ENCODE peak calls at places on chromosomes 11 and 22, in seven cellular contexts. T is K562, I is HepG2, O is SK-N-SH, A is H1, L is GM12891, X is GM12878. W is an unnamed sample.

GRCh38 chr11:102172127-102172848 is 62.0 kb downstream of the YAP1 start:
- DNase-seq in T (no peak), I (no peak), O (no peak), A (no peak), L (no peak), X (no peak), W (no peak)

GRCh38 chr11:18144243-18144642 is 11.9 kb downstream of the MRGPRX3 start:
- DNase-seq in T (no peak), I (no peak), O (no peak), A (no peak), L (no peak), X (no peak), W (no peak)

GRCh38 chr11:73288873-73289707 is 17.0 kb downstream of the P2RY6 start:
- DNase-seq in T (peak), I (peak), O (peak), A (no peak), L (peak), X (peak), W (peak)

GRCh38 chr11:35812850-35813249 is 131.0 kb upstream of the LDLRAD3 start:
- DNase-seq in T (no peak), I (no peak), O (no peak), A (no peak), L (no peak), X (no peak), W (no peak)

GRCh38 chr11:31649567-31649966 is 140.0 kb downstream of the ELP4 start:
- DNase-seq in T (no peak), I (no peak), O (no peak), A (no peak), L (no peak), X (no peak), W (no peak)

GRCh38 chr11:22244986-22245592 is 52.2 kb downstream of the ANO5 start:
- DNase-seq in T (peak), I (peak), O (peak), A (peak), L (no peak), X (no peak), W (no peak)

GRCh38 chr11:65293909-65294381 is 20.7 kb upstream of the CDC42EP2 start:
- DNase-seq in T (no peak), I (no peak), O (no peak), A (no peak), L (no peak), X (no peak), W (no peak)

GRCh38 chr22:45230026-45230845 is 10.5 kb downstream of the KIAA0930 start:
- DNase-seq in T (no peak), I (no peak), O (no peak), A (no peak), L (no peak), X (no peak), W (no peak)

GRCh38 chr11:125284209-125284608 is 119.7 kb downstream of the PKNOX2 start:
- DNase-seq in T (no peak), I (no peak), O (no peak), A (no peak), L (no peak), X (no peak), W (no peak)

GRCh38 chr11:47158242-47158641 is 18.4 kb downstream of the ARFGAP2 start:
- DNase-seq in T (no peak), I (no peak), O (no peak), A (no peak), L (no peak), X (no peak), W (no peak)

DNA sequence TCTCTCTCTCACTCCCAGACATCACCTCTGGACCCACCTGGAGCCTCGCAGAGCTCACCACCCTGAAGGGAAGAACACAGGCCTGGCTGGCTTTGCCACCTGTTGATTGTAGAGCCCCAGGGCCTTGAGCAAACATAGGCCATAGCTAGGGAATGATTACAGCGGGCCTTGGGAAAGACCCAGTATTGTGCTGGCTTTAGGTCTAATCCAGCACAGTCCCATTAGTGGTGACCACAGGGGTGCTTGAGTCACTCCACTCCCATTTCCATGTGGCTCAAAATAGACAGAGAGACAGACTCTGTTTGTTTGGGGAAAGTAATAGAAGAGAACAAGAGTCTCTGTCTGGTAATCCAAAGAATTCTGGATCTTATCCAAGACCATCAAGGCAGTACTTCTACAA is 42.7 kb upstream of the FAM181B start:
- DNase-seq in T (no peak), I (peak), O (no peak), A (no peak), L (no peak), X (no peak), W (no peak)
- TF ChIP-seq TAF1 in T (no peak), I (no peak), O (no peak), A (no peak), L (no peak), X (no peak), W (no peak)

GRCh38 chr11:62505784-62506145 is 40.8 kb downstream of the AHNAK start:
- DNase-seq in T (no peak), I (no peak), O (no peak), A (no peak), L (no peak), X (no peak), W (no peak)

GRCh38 chr11:62506413-62506940 is 40.1 kb downstream of the AHNAK start:
- DNase-seq in T (no peak), I (no peak), O (no peak), A (no peak), L (no peak), X (no peak), W (no peak)

GRCh38 chr11:62507023-62507422 is 39.6 kb downstream of the AHNAK start:
- DNase-seq in T (no peak), I (no peak), O (no peak), A (no peak), L (no peak), X (no peak), W (no peak)

GRCh38 chr11:62504158-62504973 is 42.2 kb downstream of the AHNAK start:
- DNase-seq in T (no peak), I (no peak), O (no peak), A (no peak), L (no peak), X (no peak), W (no peak)

DNA sequence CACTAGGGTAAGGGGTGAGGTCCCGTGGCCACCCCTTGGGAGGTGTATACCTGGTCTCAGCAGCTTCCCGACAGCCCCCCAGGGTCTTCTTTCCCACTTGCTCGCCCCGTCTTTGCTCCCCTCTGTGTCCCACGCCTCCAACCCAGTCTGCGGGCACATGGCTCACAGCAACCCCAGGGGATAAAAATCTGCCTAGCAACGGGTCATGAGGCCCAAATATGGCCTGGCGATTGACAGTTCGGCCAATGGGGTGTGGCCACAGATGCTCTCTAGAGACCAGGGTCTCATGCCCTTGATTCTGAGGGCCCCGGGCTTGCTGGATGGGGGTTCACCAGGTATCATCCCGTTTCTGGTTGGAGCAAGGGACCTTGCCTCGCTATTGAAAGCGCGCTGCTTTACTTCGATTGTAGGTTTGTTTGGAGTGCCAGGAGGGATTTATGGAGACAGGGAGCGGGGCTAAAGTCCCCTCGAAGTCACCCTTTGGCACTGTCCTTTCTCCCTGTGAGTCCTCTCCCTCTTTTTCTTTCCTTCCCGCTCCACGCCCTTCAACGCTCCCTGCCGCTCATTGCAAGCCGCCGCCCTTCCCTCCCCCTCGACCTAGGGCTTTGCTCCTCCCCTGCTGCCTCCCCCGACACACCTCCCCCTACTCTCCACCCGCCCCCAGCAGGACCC is 41.4 kb downstream of the AHNAK start:
- DNase-seq in T (peak), I (no peak), O (no peak), A (no peak), L (no peak), X (no peak), W (no peak)
- TF ChIP-seq TAF1 in T (no peak), I (no peak), O (no peak), A (peak), L (no peak), X (no peak), W (no peak)

GRCh38 chr11:16034074-16034473 is 322.3 kb downstream of the SOX6 start:
- DNase-seq in T (no peak), I (no peak), O (no peak), A (no peak), L (no peak), X (no peak), W (no peak)
- TF ChIP-seq TAF1 in T (no peak), I (no peak), O (no peak), A (no peak), L (no peak), X (no peak), W (no peak)

DNA sequence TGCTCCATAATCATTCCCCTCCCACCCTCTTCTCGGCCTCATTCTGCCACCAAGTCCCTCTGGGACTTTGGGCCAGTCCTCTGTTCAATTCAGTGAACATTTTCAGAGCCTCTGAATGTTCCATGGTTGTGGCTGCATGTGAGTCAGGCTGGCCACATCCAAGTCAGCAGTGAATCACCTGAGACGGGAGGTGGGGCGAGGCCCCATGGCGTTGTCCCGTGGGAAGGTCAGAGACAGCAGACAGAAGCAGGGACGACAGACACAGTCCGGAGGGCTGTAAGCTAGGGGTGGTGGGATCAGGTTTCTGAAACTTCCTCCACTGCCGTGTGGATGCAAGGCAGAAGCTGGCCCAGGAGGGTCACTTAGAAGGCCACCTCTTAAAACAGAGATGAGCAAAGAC is 324.8 kb downstream of the MN1 start:
- DNase-seq in T (no peak), I (no peak), O (no peak), A (no peak), L (no peak), X (no peak), W (no peak)
- TF ChIP-seq TAF1 in T (no peak), I (no peak), O (no peak), A (no peak), L (no peak), X (no peak), W (no peak)

GRCh38 chr11:127052420-127052819 is 51.9 kb upstream of the KIRREL3 start:
- DNase-seq in T (no peak), I (no peak), O (no peak), A (no peak), L (no peak), X (no peak), W (no peak)
- TF ChIP-seq TAF1 in T (no peak), I (no peak), O (no peak), A (no peak), L (no peak), X (no peak), W (no peak)

GRCh38 chr22:28018461-28018927 is 99.4 kb upstream of the PITPNB start:
- DNase-seq in T (no peak), I (no peak), O (no peak), A (no peak), L (no peak), X (no peak), W (no peak)
- TF ChIP-seq TAF1 in T (no peak), I (no peak), O (no peak), A (no peak), L (no peak), X (no peak), W (no peak)

DNA sequence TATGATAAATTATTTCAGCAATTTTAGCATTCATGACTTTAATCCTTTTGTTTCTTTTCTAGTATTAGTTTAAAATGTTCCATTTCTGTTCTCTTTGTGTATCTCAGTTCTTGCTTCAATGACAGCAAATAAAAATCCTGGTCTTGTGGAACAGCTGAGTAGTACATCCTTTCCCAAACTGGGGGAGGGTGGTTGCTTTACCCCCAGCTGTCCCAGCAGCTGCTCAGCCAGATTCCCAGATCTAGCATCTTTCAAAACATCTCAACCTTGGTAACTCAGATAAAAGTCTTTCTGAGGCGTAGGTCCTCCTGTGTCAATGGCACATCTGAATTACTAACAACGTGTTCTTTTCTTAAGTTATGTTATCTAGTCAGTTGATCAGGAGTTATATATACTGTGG is 72.2 kb upstream of the GRK2 start:
- DNase-seq in T (no peak), I (no peak), O (no peak), A (no peak), L (no peak), X (no peak), W (no peak)
- TF ChIP-seq TAF1 in T (no peak), I (no peak), O (no peak), A (no peak), L (no peak), X (no peak), W (no peak)

W was measured in GM12892.